ENCODE peak calls at places on chromosomes 4 and X, in eight cellular contexts. O is body of pancreas, E is aorta, R is PC-9, Z is neuronal stem cell, I is ovary, J is cardiac muscle cell, C is tibial nerve. P is an unnamed sample. For H3K4me1, the result is how much of the 10 kb centered on the place peaks cover.

GRCh38 chrX:109719262-109719661 is 13.8 kb downstream of the ACSL4 start:
- DNase-seq in R (no peak), O (no peak), E (no peak), C (no peak), I (no peak), J (no peak), Z (no peak), P (no peak)

GRCh38 chr4:112276113-112276512 is 9.6 kb downstream of the TIFA start:
- DNase-seq in O (no peak), J (no peak), R (no peak), Z (no peak), I (no peak), C (no peak), E (no peak), P (no peak)

GRCh38 chrX:120253784-120254183 is 3.2 kb downstream of the ZBTB33 start:
- DNase-seq in Z (no peak), J (no peak), I (no peak), C (no peak), R (no peak), O (no peak), E (no peak), P (no peak)

GRCh38 chr4:97349468-97350186 is 793.6 kb downstream of the STPG2 start:
- DNase-seq in C (no peak), J (no peak), R (no peak), O (no peak), E (no peak), Z (no peak), I (no peak), P (no peak)

GRCh38 chrX:39309018-39309620 is 507.9 kb downstream of the MID1IP1 start:
- DNase-seq in Z (no peak), C (peak), I (peak), J (peak), E (no peak), O (no peak), R (no peak), P (peak)

GRCh38 chr4:183563874-183564273 is 59.0 kb downstream of the ING2 start:
- DNase-seq in E (no peak), C (no peak), R (peak), O (no peak), Z (no peak), J (peak), I (peak), P (peak)

GRCh38 chr4:19254476-19254875 is 997.2 kb upstream of the SLIT2 start:
- DNase-seq in R (no peak), J (peak), Z (no peak), E (no peak), I (no peak), O (no peak), C (no peak), P (peak)

GRCh38 chrX:151711787-151712186 is 4.0 kb upstream of the FATE1 start:
- DNase-seq in Z (no peak), R (no peak), O (no peak), J (no peak), I (no peak), E (no peak), C (no peak), P (no peak)

GRCh38 chr4:87946766-87947165 is 28.7 kb upstream of the SPP1 start:
- DNase-seq in I (no peak), C (no peak), E (no peak), R (no peak), Z (no peak), J (no peak), O (no peak), P (no peak)

GRCh38 chr4:26993967-26994366 is 133.3 kb downstream of the STIM2 start:
- DNase-seq in O (no peak), C (no peak), R (no peak), Z (no peak), I (no peak), E (no peak), J (peak), P (no peak)

GRCh38 chr4:103137446-103137827 is 37.8 kb upstream of the BDH2 start:
- DNase-seq in I (no peak), E (no peak), Z (no peak), J (no peak), O (no peak), C (no peak), R (peak), P (peak)

GRCh38 chr4:2393353-2394270 is 24.8 kb downstream of the ZFYVE28 start:
- DNase-seq in E (no peak), I (no peak), J (peak), Z (no peak), R (peak), O (peak), C (no peak), P (peak)

GRCh38 chr4:153940916-153941315 is 152.0 kb upstream of the SFRP2 start:
- DNase-seq in J (no peak), R (no peak), Z (no peak), C (no peak), I (no peak), E (no peak), O (no peak), P (no peak)

GRCh38 chr4:25882226-25882625 is 19.4 kb upstream of the SEL1L3 start:
- DNase-seq in C (no peak), I (no peak), Z (no peak), J (no peak), R (no peak), E (no peak), O (no peak), P (no peak)
- H3K4me1 ChIP-seq in C (under half), I (under half), Z (under half), J (under half), R (under half), E (under half), O (under half), P (under half)

DNA sequence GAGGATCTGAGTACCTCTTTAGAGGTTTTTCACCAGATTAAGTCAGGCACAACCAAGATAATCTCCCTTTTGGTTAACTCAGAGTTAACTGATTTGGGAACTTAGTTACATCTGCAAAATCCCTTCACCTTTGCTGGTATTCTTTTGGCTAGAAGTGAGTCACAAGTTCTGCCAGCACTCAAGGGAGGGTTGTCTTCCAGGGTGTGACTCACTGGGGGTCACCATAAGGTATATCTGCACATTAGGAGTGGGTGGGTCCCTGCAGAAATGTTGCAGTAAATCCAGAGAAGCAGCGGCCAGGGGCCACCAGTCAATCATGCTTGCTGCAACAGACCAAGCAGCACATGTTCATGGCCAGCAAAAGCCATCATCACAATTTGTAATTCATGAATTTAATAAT is 59.8 kb upstream of the MAML3 start:
- DNase-seq in O (no peak), E (no peak), C (no peak), Z (no peak), R (peak), I (no peak), J (no peak), P (peak)
- H3K4me1 ChIP-seq in O (under half), E (under half), C (under half), Z (under half), R (under half), I (under half), J (under half), P (under half)

DNA sequence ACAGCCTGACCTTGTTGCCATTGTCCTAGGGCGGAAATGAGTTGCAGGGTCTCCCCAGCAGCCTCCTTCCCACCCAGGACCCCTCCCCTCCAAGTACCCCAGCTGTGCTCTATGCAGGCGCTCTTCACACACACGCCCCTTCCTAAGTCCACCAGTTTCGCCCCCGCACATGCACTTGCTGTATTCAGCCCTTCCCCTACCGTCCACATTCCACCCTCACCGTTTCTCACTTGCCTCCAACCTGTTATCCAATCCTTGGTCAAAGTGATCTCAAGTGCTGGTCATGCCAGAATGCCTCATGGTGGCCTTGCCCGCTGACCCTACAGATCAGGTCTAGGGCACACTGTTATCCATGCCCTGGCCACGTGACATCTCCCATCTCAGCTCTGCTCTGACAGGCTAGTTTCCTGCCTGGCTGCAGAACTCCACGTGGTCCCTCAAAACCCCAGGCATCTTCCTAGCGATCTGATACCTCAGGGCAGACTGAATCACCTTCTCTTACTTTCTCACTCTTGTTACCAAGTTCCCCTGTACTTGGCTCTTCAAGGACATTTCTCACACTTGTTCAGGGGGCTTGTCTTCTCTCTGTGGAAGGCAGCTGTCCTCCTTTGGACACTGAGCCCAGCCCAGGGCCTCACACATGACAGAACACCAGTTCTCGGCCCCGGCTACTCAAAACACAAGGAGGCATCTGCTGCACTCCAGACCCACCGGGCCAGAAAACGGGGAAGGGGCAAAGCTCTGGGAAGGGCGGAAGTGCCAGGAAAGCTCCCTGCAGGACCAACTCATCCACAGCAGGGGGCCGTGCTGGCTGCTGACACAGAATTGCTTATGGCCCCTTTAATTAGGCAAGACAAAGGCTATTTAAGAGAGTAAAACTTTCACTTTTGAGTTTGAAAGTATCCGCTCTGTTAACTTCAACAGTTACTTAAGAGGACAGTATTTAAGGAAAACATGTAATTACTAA is 39.9 kb downstream of the NSG1 start:
- DNase-seq in Z (peak), R (no peak), C (no peak), I (no peak), J (no peak), E (no peak), O (no peak), P (no peak)
- H3K4me1 ChIP-seq in Z (under half), R (under half), C (under half), I (under half), J (under half), E (under half), O (under half), P (under half)

GRCh38 chrX:42129541-42129940 is 206.2 kb upstream of the CASK start:
- DNase-seq in C (no peak), E (no peak), Z (no peak), I (no peak), R (no peak), O (no peak), J (no peak), P (no peak)
- H3K4me1 ChIP-seq in C (under half), E (under half), Z (under half), I (under half), R (under half), O (under half), J (under half), P (under half)

GRCh38 chr4:185834088-185834487 is 22.1 kb upstream of the SORBS2 start:
- DNase-seq in J (no peak), C (no peak), O (no peak), E (no peak), I (no peak), R (no peak), Z (no peak), P (no peak)

GRCh38 chr4:185834778-185835177 is 22.8 kb upstream of the SORBS2 start:
- DNase-seq in E (no peak), O (no peak), R (no peak), J (no peak), I (no peak), Z (no peak), C (no peak), P (no peak)

GRCh38 chr4:185835336-185835735 is 23.3 kb upstream of the SORBS2 start:
- DNase-seq in C (no peak), J (no peak), O (no peak), Z (no peak), E (no peak), R (no peak), I (no peak), P (no peak)

GRCh38 chr4:185836268-185837084 is 24.5 kb upstream of the SORBS2 start:
- DNase-seq in Z (no peak), E (no peak), C (no peak), O (no peak), I (no peak), J (no peak), R (no peak), P (no peak)

GRCh38 chr4:185835814-185836213 is 23.8 kb upstream of the SORBS2 start:
- DNase-seq in J (no peak), R (no peak), Z (no peak), C (no peak), I (no peak), O (no peak), E (no peak), P (no peak)
- H3K4me1 ChIP-seq in J (half or more), R (under half), Z (under half), C (under half), I (under half), O (half or more), E (under half), P (under half)

DNA sequence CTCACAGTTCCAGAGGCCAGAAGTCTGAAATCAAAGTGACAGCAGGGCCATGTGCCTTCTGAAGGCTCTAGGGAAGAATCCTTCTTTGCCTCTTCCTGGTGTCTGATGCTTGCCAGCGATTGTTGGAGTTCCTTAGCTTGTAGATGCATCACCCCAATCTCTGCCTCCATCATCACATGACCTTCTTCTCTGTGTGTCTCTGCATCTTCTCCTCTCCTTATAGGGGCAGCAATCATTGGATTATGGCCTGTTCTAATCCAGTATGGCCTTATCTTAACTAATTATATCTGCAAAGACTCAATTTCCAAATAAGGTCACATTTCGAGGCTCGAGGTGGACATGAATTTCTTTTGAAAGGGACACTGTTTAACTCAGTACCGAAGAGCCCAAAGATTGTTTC is 71.7 kb upstream of the RAI2 start:
- DNase-seq in R (no peak), J (no peak), O (no peak), E (no peak), C (no peak), I (no peak), Z (no peak), P (no peak)
- H3K4me1 ChIP-seq in R (under half), J (under half), O (under half), E (under half), C (under half), I (under half), Z (under half), P (under half)

P was measured in astrocyte.